ENCODE peak calls at places on chromosome 6, in eight cellular contexts. F is PC-3; K is HCT116; C is H1; W is mucosa of descending colon; L is small intestine; A is cardiac muscle cell; T is CD4-positive, alpha-beta memory T cell. R is an unnamed sample. For H3K4me1, the result is how much of the 10 kb centered on the place peaks cover.

GRCh38 chr6:12679291-12679690 is 37.3 kb upstream of the PHACTR1 start:
- DNase-seq in F (no peak), K (no peak), C (no peak), W (no peak), L (no peak), A (no peak), T (no peak), R (no peak)

GRCh38 chr6:34015576-34015975 is 130.3 kb downstream of the GRM4 start:
- DNase-seq in F (no peak), K (no peak), C (no peak), W (no peak), L (no peak), A (peak), T (no peak), R (peak)

GRCh38 chr6:10429638-10430427 is 15.0 kb upstream of the TFAP2A start:
- DNase-seq in F (peak), K (no peak), C (no peak), W (no peak), L (peak), A (peak), T (no peak), R (no peak)

GRCh38 chr6:8435845-8436168 is 462 bp upstream of the SLC35B3 start:
- DNase-seq in F (peak), K (no peak), C (no peak), W (no peak), L (no peak), A (no peak), T (peak), R (no peak)

GRCh38 chr6:15879372-15880261 is 216.8 kb upstream of the DTNBP1 start:
- DNase-seq in F (peak), K (no peak), C (no peak), W (peak), L (peak), A (peak), T (no peak), R (no peak)

GRCh38 chr6:146550911-146551310 is 7.3 kb downstream of the RAB32 start:
- DNase-seq in F (no peak), K (no peak), C (no peak), W (no peak), L (no peak), A (peak), T (no peak), R (no peak)

GRCh38 chr6:96394727-96395126 is 126.9 kb upstream of the UFL1 start:
- DNase-seq in F (peak), K (peak), C (no peak), W (no peak), L (no peak), A (no peak), T (no peak), R (no peak)

GRCh38 chr6:39599996-39600395 is 125.2 kb downstream of the KIF6 start:
- DNase-seq in F (no peak), K (no peak), C (no peak), W (no peak), L (no peak), A (no peak), T (no peak), R (no peak)

GRCh38 chr6:140773276-140773675 is 1359.4 kb upstream of the GJE1 start:
- DNase-seq in F (peak), K (no peak), C (no peak), W (no peak), L (no peak), A (peak), T (no peak), R (no peak)

GRCh38 chr6:36380166-36380565 is 7.3 kb downstream of the ETV7 start:
- DNase-seq in F (no peak), K (no peak), C (no peak), W (no peak), L (no peak), A (no peak), T (no peak), R (no peak)

GRCh38 chr6:79713701-79714322 is 82.7 kb downstream of the SH3BGRL2 start:
- DNase-seq in F (peak), K (peak), C (no peak), W (no peak), L (peak), A (peak), T (no peak), R (peak)

GRCh38 chr6:141610741-141611140 is 522.0 kb upstream of the GJE1 start:
- DNase-seq in F (peak), K (peak), C (peak), W (no peak), L (no peak), A (peak), T (no peak), R (peak)

GRCh38 chr6:142195862-142196536 is 48.9 kb downstream of the VTA1 start:
- DNase-seq in F (peak), K (no peak), C (no peak), W (no peak), L (no peak), A (no peak), T (no peak), R (no peak)

GRCh38 chr6:169229611-169230321 is 23.9 kb downstream of the THBS2 start:
- DNase-seq in F (no peak), K (no peak), C (no peak), W (no peak), L (no peak), A (peak), T (no peak), R (no peak)

GRCh38 chr6:37276916-37277509 is 19.1 kb upstream of the TMEM217 start:
- DNase-seq in F (no peak), K (no peak), C (no peak), W (no peak), L (no peak), A (no peak), T (no peak), R (no peak)

GRCh38 chr6:51209651-51210050 is 391.0 kb downstream of the TFAP2B start:
- DNase-seq in F (no peak), K (no peak), C (no peak), W (no peak), L (no peak), A (no peak), T (no peak), R (no peak)

GRCh38 chr6:128412680-128413079 is 107.7 kb downstream of the PTPRK start:
- DNase-seq in F (no peak), K (no peak), C (no peak), W (no peak), L (no peak), A (no peak), T (no peak), R (no peak)

GRCh38 chr6:12593720-12594540 is 122.6 kb upstream of the PHACTR1 start:
- DNase-seq in F (no peak), K (no peak), C (no peak), W (no peak), L (no peak), A (no peak), T (no peak), R (no peak)

GRCh38 chr6:109768485-109768884 is 77.4 kb downstream of the FIG4 start:
- DNase-seq in F (peak), K (no peak), C (no peak), W (no peak), L (no peak), A (peak), T (no peak), R (no peak)

GRCh38 chr6:139846538-139847321 is 472.3 kb upstream of the CITED2 start:
- DNase-seq in F (no peak), K (no peak), C (peak), W (no peak), L (peak), A (no peak), T (no peak), R (peak)

GRCh38 chr6:145544031-145544430 is 191.3 kb downstream of the EPM2A start:
- DNase-seq in F (peak), K (peak), C (no peak), W (no peak), L (no peak), A (peak), T (no peak), R (no peak)

DNA sequence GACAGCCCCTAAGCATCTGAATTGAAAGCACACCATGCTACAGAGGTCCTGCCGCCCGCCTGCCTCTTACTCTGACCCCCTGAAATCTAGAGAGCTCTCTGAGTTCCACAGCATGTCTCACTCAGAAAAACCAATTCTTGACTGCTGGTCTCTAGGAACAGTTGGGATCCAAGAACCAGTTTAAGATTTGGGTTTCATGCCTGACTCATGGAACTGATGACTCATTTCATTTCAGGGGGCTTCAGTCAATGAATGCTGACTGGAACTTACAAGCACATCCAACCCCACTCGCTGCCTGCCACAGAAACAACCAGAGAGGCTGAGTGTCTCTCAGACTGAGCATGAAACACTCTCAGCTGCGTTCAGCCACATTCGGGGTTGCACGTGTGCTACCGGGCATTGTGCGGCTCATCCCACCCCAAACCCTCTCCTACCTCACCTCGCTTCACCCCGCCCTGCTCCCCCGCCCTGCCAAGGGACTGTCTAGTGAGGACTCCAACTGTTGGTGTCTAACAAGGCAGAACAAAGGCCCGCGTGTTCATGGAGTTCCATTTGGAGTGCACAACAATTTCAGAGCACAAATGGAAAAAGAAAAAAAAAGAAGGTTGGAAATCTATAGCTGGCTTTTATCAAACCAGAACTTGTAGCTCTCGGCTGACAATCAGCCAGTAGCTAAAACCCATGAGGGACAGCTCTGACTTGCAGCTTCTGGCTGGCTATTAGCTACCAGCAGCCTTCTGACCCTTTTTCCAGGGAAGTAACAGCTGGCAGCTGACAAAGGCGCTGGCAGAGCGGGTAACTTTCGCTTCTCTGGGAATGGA is 20.0 kb upstream of the TRAF3IP2 start:
- DNase-seq in F (no peak), K (no peak), C (no peak), W (no peak), L (peak), A (peak), T (no peak), R (no peak)
- H3K4me3 ChIP-seq in F (no peak), K (no peak), C (no peak), W (no peak), L (no peak), A (no peak), T (no peak), R (no peak)

GRCh38 chr6:159753081-159753872 is 8.6 kb upstream of the ACAT2 start:
- DNase-seq in F (no peak), K (no peak), C (no peak), W (no peak), L (no peak), A (no peak), T (no peak), R (no peak)
- H3K4me1 ChIP-seq in F (under half), K (under half), C (under half), W (under half), L (under half), A (under half), T (under half), R (under half)

GRCh38 chr6:148367418-148368024 is 24.9 kb downstream of the SASH1 start:
- DNase-seq in F (peak), K (no peak), C (no peak), W (no peak), L (no peak), A (peak), T (no peak), R (no peak)
- H3K4me3 ChIP-seq in F (no peak), K (no peak), C (no peak), W (no peak), L (no peak), A (no peak), T (no peak), R (no peak)

GRCh38 chr6:167811689-167812487 is 14.8 kb upstream of the AFDN start:
- DNase-seq in F (no peak), K (no peak), C (no peak), W (no peak), L (no peak), A (peak), T (no peak), R (no peak)
- H3K4me1 ChIP-seq in F (under half), K (under half), C (under half), W (under half), L (under half), A (under half), T (under half), R (under half)